ENCODE peak calls at places on chromosomes 12 and 14, in four cellular contexts. W is cardiac muscle cell, T is GM06990, A is uterus. Z is an unnamed sample.
A peak's percentile ranks its signal among the peaks of the same experiment; 100 is the strongest.

GRCh38 chr12:44003721-44004120 is 167.8 kb downstream of the TMEM117 start:
- DNase-seq in W (no peak), T (no peak), A (no peak), Z (no peak)

GRCh38 chr12:91574975-91575374 is 392.4 kb upstream of the DCN start:
- DNase-seq in W (no peak), T (no peak), A (no peak), Z (no peak)

GRCh38 chr14:71592361-71592760 is 339.9 kb upstream of the RGS6 start:
- DNase-seq in W (no peak), T (no peak), A (no peak), Z (no peak)

GRCh38 chr14:53670701-53671100 is 285.9 kb downstream of the BMP4 start:
- DNase-seq in W (peak; percentile 85), T (no peak), A (no peak), Z (peak; percentile 90)

GRCh38 chr14:75128596-75128990 is 1.7 kb upstream of the NEK9 start:
- DNase-seq in W (no peak), T (no peak), A (no peak), Z (peak; percentile 20)

GRCh38 chr12:48943221-48943620 is 14.1 kb downstream of the ARF3 start:
- DNase-seq in W (no peak), T (no peak), A (no peak), Z (no peak)

GRCh38 chr12:50734409-50735263 is 29.3 kb upstream of the ATF1 start:
- DNase-seq in W (peak; percentile 60), T (no peak), A (no peak), Z (peak; percentile 55)

GRCh38 chr12:95653761-95654546 is 102.7 kb upstream of the USP44 start:
- DNase-seq in W (peak; percentile 64), T (no peak), A (no peak), Z (peak; percentile 66)

GRCh38 chr12:9673404-9674225 is 4.1 kb downstream of the CLEC2D start:
- DNase-seq in W (peak; percentile 95), T (peak; percentile 64), A (peak; percentile 32), Z (peak; percentile 89)

GRCh38 chr14:61281186-61281676 is at the start of gene TMEM30B:
- DNase-seq in W (no peak), T (no peak), A (no peak), Z (no peak)

GRCh38 chr12:114918535-114919233 is 234.7 kb upstream of the TBX3 start:
- DNase-seq in W (peak; percentile 22), T (no peak), A (no peak), Z (peak; percentile 92)

GRCh38 chr14:93987376-93987775 is 9.7 kb upstream of the CCDC197 start:
- DNase-seq in W (no peak), T (no peak), A (no peak), Z (no peak)

GRCh38 chr14:79584679-79585078 is 626.6 kb downstream of the DIO2 start:
- DNase-seq in W (peak; percentile 70), T (no peak), A (no peak), Z (peak; percentile 70)

GRCh38 chr14:21498540-21499526 is 12.3 kb downstream of the METTL3 start:
- DNase-seq in W (peak; percentile 58), T (no peak), A (no peak), Z (peak; percentile 27)

GRCh38 chr12:68609955-68610434 is 704 bp upstream of the RAP1B start:
- DNase-seq in W (peak; percentile 55), T (no peak), A (peak; percentile 26), Z (no peak)

GRCh38 chr12:20150835-20151234 is 217.5 kb upstream of the PDE3A start:
- DNase-seq in W (no peak), T (no peak), A (no peak), Z (no peak)

GRCh38 chr12:116187158-116187511 is 90.4 kb downstream of the MED13L start:
- DNase-seq in W (no peak), T (no peak), A (no peak), Z (no peak)

GRCh38 chr14:95490727-95491451 is 25.6 kb downstream of the SYNE3 start:
- DNase-seq in W (peak; percentile 38), T (no peak), A (peak; percentile 69), Z (peak; percentile 72)

GRCh38 chr14:68158640-68159039 is 339.1 kb downstream of the RAD51B start:
- DNase-seq in W (no peak), T (no peak), A (no peak), Z (no peak)
- TF ChIP-seq CTCF in W (no peak), T (no peak), A (no peak), Z (no peak)

DNA sequence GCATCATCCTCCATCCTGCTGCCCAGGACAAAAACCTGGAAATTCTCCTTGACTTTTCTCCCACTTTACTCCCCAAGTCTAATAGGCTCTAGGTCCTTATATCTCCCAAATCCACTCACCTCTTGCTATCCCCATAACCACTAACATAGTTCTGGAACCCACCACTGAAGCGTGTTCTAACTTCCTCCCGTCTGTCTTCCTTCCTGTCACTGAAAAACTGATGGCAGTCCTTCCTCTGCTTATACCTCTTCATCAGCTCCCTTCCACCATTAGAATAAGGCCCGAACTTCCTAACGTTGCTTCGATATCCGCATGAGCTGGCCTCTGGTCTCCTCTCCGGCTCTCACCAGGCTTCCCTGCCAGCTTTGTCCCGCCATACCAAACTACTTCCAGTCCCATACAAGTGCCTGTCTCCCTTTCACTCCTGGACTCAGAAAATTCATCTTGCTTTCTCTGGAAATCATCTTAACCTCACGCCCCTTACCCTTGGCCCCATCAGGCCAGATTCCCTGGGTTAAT is 63.0 kb upstream of the BCL2L14 start:
- DNase-seq in W (no peak), T (peak; percentile 30), A (no peak), Z (no peak)
- H3K4me3 ChIP-seq in W (no peak overlapping the region), T (no peak overlapping the region), A (no peak overlapping the region), Z (no peak overlapping the region)

GRCh38 chr12:1845886-1846285 is 25.5 kb downstream of the LRTM2 start:
- DNase-seq in W (no peak), T (no peak), A (no peak), Z (no peak)
- TF ChIP-seq CTCF in W (no peak), T (no peak), A (no peak), Z (no peak)

GRCh38 chr12:53182836-53183235 is 2.1 kb upstream of the CSAD start:
- DNase-seq in W (peak; percentile 27), T (no peak), A (no peak), Z (no peak)
- H3K4me3 ChIP-seq in W (no peak overlapping the region), T (no peak overlapping the region), A (no peak overlapping the region), Z (peak overlapping the region; percentile 6)

GRCh38 chr12:106106129-106106566 is 32.6 kb downstream of the NUAK1 start:
- DNase-seq in W (peak; percentile 22), T (no peak), A (no peak), Z (no peak)

GRCh38 chr12:106106892-106107291 is 31.9 kb downstream of the NUAK1 start:
- DNase-seq in W (peak; percentile 60), T (no peak), A (no peak), Z (peak; percentile 67)

GRCh38 chr12:106109168-106109910 is 29.4 kb downstream of the NUAK1 start:
- DNase-seq in W (peak; percentile 62), T (no peak), A (no peak), Z (no peak)

GRCh38 chr12:106108187-106108816 is 30.5 kb downstream of the NUAK1 start:
- DNase-seq in W (peak; percentile 91), T (no peak), A (no peak), Z (no peak)

DNA sequence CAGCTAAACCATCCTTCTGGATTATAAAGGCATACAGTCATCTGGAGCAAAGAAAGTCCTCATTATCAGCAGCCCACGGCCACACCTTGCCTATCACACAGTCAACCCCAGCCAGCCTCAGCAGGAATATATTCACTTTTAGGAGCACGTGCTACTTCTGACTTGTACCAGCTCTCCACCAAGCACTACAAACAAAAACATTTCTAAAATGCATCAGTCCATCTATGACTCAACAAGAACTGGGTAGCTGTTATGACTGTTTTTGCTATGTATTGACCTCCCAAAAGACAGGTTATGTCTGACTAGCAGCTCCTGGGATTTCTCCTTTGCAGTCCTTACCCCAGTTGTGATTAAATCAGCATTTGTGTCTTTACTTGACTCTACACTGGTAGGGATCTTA is 31.2 kb downstream of the NUAK1 start:
- DNase-seq in W (peak; percentile 26), T (no peak), A (no peak), Z (no peak)
- TF ChIP-seq CTCF in W (no peak), T (no peak), A (no peak), Z (no peak)